ENCODE peak calls at places on chromosomes 16 and 17, in ten cellular contexts. A, U, H, K, P, D, Q, W, V and L are unnamed samples.
A peak's percentile ranks its signal among the peaks of the same experiment; 100 is the strongest.

GRCh38 chr16:88368036-88368435 is 14.7 kb upstream of the ZNF469 start:
- DNase-seq in W (peak; percentile 51), D (no peak), Q (no peak), V (no peak), H (no peak), A (no peak), K (peak; percentile 5), U (no peak), P (no peak), L (no peak)

GRCh38 chr17:41486809-41487530 is 2.7 kb downstream of the KRT36 start:
- DNase-seq in V (peak; percentile 66), Q (peak; percentile 27), A (no peak), D (no peak), W (peak; percentile 89), H (no peak), P (no peak), U (peak; percentile 61), K (peak; percentile 78), L (no peak)

GRCh38 chr17:76899414-76899813 is 31.2 kb downstream of the MGAT5B start:
- DNase-seq in D (no peak), K (no peak), Q (no peak), A (no peak), U (no peak), P (no peak), H (no peak), V (no peak), W (no peak), L (no peak)

GRCh38 chr17:74339537-74340195 is 13.6 kb downstream of the KIF19 start:
- DNase-seq in V (no peak), U (no peak), Q (no peak), H (no peak), K (no peak), P (no peak), D (no peak), W (no peak), A (no peak), L (no peak)

GRCh38 chr17:56424543-56425044 is 168.9 kb upstream of the NOG start:
- DNase-seq in V (no peak), K (no peak), D (no peak), A (no peak), U (no peak), P (no peak), Q (no peak), H (no peak), W (no peak), L (no peak)

GRCh38 chr16:47374629-47375028 is 86.2 kb downstream of the ITFG1 start:
- DNase-seq in P (no peak), Q (no peak), D (no peak), K (no peak), A (no peak), U (no peak), V (no peak), W (no peak), H (no peak), L (no peak)

GRCh38 chr17:79050591-79050990 is 24.0 kb upstream of the ENGASE start:
- DNase-seq in D (no peak), H (no peak), V (no peak), K (peak; percentile 7), P (no peak), W (peak; percentile 31), Q (no peak), A (no peak), U (no peak), L (no peak)

GRCh38 chr17:7173687-7174602 is 5.2 kb downstream of the ASGR1 start:
- DNase-seq in U (peak; percentile 93), P (no peak), D (peak; percentile 21), W (peak; percentile 85), Q (no peak), A (no peak), K (peak; percentile 66), V (peak; percentile 89), H (no peak), L (no peak)

GRCh38 chr17:75288784-75289121 is 480 bp downstream of the SLC25A19 start:
- DNase-seq in P (no peak), D (no peak), W (no peak), Q (peak; percentile 80), K (no peak), U (peak; percentile 65), V (peak; percentile 53), A (no peak), H (no peak), L (no peak)

GRCh38 chr16:89863741-89864391 is 9.5 kb upstream of the TCF25 start:
- DNase-seq in U (no peak), W (peak; percentile 83), Q (peak; percentile 34), P (peak; percentile 24), V (peak; percentile 64), H (peak; percentile 37), A (peak; percentile 48), K (no peak), D (no peak), L (peak; percentile 21)

GRCh38 chr17:76166906-76167305 is 25.9 kb upstream of the FOXJ1 start:
- DNase-seq in V (no peak), Q (no peak), U (no peak), K (no peak), A (no peak), H (no peak), W (no peak), P (no peak), D (no peak), L (no peak)

GRCh38 chr16:60553316-60553801 is 1482.9 kb downstream of the CDH8 start:
- DNase-seq in A (no peak), V (no peak), H (no peak), W (no peak), P (no peak), D (no peak), Q (no peak), U (peak; percentile 77), K (no peak), L (no peak)

GRCh38 chr17:82985436-82985820 is 94.0 kb upstream of the METRNL start:
- DNase-seq in H (no peak), W (no peak), U (no peak), Q (no peak), P (no peak), A (no peak), D (no peak), V (no peak), K (no peak), L (no peak)

GRCh38 chr17:74078363-74078762 is 125.1 kb upstream of the RPL38 start:
- DNase-seq in W (no peak), D (no peak), P (no peak), H (no peak), K (no peak), V (no peak), A (no peak), U (peak; percentile 26), Q (no peak), L (no peak)

GRCh38 chr17:50613596-50613995 is 21.1 kb upstream of the ABCC3 start:
- DNase-seq in D (no peak), W (no peak), H (no peak), A (peak; percentile 14), U (peak; percentile 37), V (no peak), Q (no peak), K (no peak), P (no peak), L (no peak)
- TF ChIP-seq CTCF in D (no peak), W (no peak), H (no peak), A (no peak), U (peak; percentile 23), V (no peak), Q (no peak), K (no peak), P (no peak), L (no peak)

DNA sequence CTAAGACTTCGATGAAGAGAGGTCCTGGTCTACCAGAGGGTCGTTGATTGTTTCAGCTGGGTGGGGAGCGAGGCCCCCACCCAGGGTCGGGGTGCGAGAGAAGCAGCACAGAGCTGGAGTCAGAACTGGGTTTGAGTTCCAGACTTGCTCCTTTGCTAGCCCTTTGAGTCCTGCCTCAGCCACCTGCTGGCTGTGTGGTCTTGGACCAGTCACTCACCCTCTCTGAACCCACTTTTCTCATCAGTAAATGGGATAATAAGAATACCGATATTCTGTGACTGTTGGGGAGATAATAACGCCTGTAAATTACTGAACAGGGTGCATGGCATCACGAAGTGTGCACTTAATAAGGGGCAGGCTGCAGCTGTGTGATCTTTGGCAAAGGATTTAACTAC is 427 bp upstream of the MMP28 start:
- DNase-seq in H (no peak), P (no peak), V (no peak), K (no peak), D (no peak), U (no peak), W (no peak), Q (no peak), A (no peak), L (no peak)
- H3K4me3 ChIP-seq in H (peak overlapping the region; percentile 36), P (peak overlapping the region; percentile 68), V (peak overlapping the region; percentile 62), K (no peak overlapping the region), D (peak overlapping the region; percentile 55), U (peak overlapping the region; percentile 68), W (peak overlapping the region; percentile 66), Q (no peak overlapping the region), A (peak overlapping the region; percentile 51), L (peak overlapping the region; percentile 37)

DNA sequence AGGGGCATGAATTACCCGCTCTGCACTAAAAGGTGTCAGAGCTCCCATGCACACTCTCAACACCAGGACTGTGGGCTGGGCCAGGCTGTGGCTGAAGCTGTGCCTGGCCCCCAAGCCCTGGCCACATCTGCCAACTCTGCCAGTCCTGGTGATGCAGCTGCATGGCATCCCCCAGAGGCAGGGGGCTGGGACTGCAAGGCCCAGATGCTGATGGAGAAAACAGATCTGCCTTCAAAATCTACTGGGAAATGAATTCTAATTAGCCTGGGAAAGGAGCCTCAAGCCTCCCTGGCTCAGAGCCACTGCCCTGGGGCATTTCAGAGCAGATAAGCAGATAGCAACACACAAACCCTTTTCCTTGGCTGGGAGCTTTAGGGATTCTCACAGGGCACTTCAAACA is 3.4 kb downstream of the CHST6 start:
- DNase-seq in D (no peak), Q (no peak), W (peak; percentile 63), P (no peak), A (no peak), K (no peak), U (peak; percentile 35), V (no peak), H (no peak), L (no peak)
- TF ChIP-seq CTCF in D (no peak), Q (peak; percentile 21), W (no peak), P (peak; percentile 8), A (peak; percentile 10), K (no peak), U (peak; percentile 38), V (no peak), H (no peak), L (no peak)

DNA sequence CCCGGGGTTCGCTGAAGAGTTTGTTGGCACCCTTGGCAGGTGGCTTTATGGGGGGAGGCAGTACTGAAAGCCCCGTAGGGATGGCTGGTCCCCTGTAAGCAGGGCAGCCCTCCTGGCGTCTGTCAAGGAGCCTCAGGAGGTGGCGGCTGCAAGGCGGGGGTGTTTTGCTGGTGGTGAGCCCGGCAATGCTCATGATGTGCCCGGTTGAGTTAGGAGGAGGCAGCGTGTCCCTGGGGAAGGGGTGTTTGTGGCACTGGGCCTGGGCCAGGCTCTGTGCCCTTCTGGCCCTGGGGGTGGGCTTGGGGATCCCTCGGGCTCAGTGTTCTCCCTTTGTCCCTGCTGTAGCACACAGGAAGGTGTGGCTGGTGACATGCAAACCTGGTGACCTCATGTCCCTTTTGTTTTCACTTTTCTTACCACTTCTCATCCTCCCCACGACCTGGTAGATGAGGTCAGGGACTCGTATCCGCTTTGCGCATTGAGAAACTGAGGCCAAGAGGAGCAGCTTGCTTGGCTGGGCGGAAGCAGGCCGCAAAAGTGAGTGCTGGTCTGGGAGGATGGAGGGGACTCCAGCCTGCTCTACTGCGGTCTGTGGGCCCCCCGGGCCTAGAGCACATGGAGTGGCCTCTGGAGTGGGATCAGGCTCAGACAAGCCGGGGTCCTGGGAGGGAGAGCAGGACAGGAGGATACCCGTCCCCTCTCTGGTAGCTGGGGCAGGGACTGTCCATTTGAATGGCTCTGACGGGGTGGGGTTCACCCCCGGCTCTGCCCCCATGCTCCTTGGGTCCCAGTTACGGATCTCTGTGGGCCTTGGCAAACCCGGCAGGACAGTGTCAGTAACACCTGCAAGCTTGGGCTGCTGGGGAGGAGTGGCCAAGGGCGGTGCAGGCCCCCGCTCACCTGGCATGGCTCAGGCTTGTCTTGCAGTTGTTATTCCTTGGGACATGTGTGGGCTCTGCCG is 2.2 kb downstream of the SNN start:
- DNase-seq in D (no peak), Q (no peak), W (peak; percentile 84), V (no peak), A (no peak), H (no peak), P (no peak), U (no peak), K (peak; percentile 44), L (no peak)
- H3K4me3 ChIP-seq in D (peak overlapping the region; percentile 56), Q (no peak overlapping the region), W (peak overlapping the region; percentile 64), V (peak overlapping the region; percentile 92), A (no peak overlapping the region), H (no peak overlapping the region), P (peak overlapping the region; percentile 77), U (peak overlapping the region; percentile 98), K (no peak overlapping the region), L (no peak overlapping the region)